ENCODE peak calls at places on chromosomes 13 and 19, in five cellular contexts. R is fibroblast of the aortic adventitia, D is coronary artery, Q is cardiac fibroblast, Y is foreskin fibroblast. I is an unnamed sample.

GRCh38 chr13:113862766-113863510 is 938 bp downstream of the GAS6 start:
- DNase-seq in R (peak), Y (no peak), Q (peak), D (peak), I (no peak)

GRCh38 chr13:26021956-26022355 is 29.9 kb downstream of the SHISA2 start:
- DNase-seq in D (no peak), Y (no peak), R (no peak), Q (no peak), I (no peak)

GRCh38 chr13:28582892-28583240 is 76.1 kb upstream of the POMP start:
- DNase-seq in R (no peak), D (no peak), Q (no peak), Y (no peak), I (no peak)

GRCh38 chr13:74560325-74560724 is 426.1 kb upstream of the KLF12 start:
- DNase-seq in D (no peak), Q (no peak), Y (no peak), R (no peak), I (no peak)

GRCh38 chr13:89609318-89609717 is 1738.2 kb upstream of the MIR17HG start:
- DNase-seq in D (no peak), Y (no peak), R (no peak), Q (no peak), I (no peak)

GRCh38 chr19:343451-343931 is 1.1 kb downstream of the MIER2 start:
- DNase-seq in R (peak), Q (peak), D (no peak), Y (no peak), I (no peak)

GRCh38 chr13:40126301-40127085 is 471.0 kb downstream of the COG6 start:
- DNase-seq in R (no peak), D (no peak), Y (no peak), Q (no peak), I (no peak)

GRCh38 chr13:93080166-93080565 is 146.4 kb upstream of the GPC6 start:
- DNase-seq in R (no peak), D (no peak), Q (no peak), Y (no peak), I (no peak)

GRCh38 chr13:43629691-43630480 is 156.9 kb downstream of the ENOX1 start:
- DNase-seq in Y (peak), R (no peak), D (no peak), Q (peak), I (no peak)

GRCh38 chr13:30292325-30292724 is 15.0 kb downstream of the KATNAL1 start:
- DNase-seq in R (no peak), Y (no peak), Q (no peak), D (no peak), I (no peak)

GRCh38 chr13:97878421-97879375 is 74.8 kb upstream of the IPO5 start:
- DNase-seq in Y (no peak), Q (no peak), R (no peak), D (no peak), I (no peak)

GRCh38 chr13:97881556-97881955 is 71.9 kb upstream of the IPO5 start:
- DNase-seq in Q (no peak), R (no peak), D (no peak), Y (no peak), I (no peak)

GRCh38 chr13:97883356-97883755 is 70.1 kb upstream of the IPO5 start:
- DNase-seq in R (peak), Q (peak), D (no peak), Y (no peak), I (no peak)

GRCh38 chr13:97879646-97880297 is 73.7 kb upstream of the IPO5 start:
- DNase-seq in R (peak), Q (peak), Y (peak), D (no peak), I (no peak)

GRCh38 chr13:97880298-97880675 is 73.2 kb upstream of the IPO5 start:
- DNase-seq in Q (no peak), Y (no peak), R (no peak), D (no peak), I (no peak)
- TF ChIP-seq CTCF in Q (no peak), Y (no peak), R (no peak), D (no peak), I (no peak)

DNA sequence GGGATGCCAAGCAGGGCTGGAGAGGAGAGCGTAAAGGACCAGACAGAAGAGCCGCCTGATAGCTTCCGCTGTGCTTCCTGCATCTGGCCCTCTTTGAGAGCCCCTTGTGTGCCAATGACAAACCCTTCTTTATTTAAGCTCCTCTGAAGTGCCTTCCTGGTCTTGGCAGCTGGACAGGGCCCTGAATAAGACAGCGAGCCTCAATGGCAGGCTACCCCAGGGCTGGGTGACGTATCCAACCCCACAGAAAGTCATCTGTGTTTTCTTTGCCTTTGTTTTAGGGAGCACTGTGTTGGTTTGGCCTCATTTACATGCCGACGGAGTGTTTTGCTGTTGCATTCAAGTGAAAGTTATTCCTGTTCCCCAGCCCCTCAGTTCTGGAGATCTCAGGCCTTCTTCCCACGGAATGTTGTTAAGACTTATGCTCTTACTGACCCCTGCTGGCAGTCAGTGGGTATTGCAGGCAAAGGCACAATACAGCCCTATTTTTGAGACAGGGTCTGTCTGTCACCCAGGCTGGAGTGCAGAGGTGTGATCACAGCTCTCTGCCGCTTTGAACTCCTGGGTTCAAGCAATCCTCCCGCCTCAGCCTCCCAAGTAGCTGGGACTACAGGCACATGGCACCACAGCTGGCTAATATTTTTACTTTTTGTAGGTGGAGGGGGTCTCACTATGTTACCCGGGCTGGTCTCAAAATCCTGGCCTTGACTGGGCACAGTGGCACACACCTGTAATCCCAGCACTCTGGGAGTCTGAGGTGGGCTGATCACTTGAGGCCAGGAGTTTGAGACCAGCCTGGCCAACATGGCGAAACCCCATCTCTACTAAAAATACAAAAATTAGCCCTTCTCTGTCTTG is 16.8 kb downstream of the CCL25 start:
- DNase-seq in D (no peak), R (no peak), Y (no peak), Q (no peak), I (no peak)
- TF ChIP-seq CTCF in D (no peak), R (peak), Y (peak), Q (peak), I (peak)

GRCh38 chr19:23439623-23440022 is 44.4 kb upstream of the ZNF91 start:
- DNase-seq in Q (no peak), Y (no peak), D (no peak), R (no peak), I (no peak)
- TF ChIP-seq CTCF in Q (peak), Y (peak), D (no peak), R (peak), I (peak)

GRCh38 chr19:38555200-38555599 is 62.6 kb downstream of the MAP4K1 start:
- DNase-seq in D (no peak), R (no peak), Y (no peak), Q (no peak), I (no peak)

GRCh38 chr19:38559428-38560401 is 58.0 kb downstream of the MAP4K1 start:
- DNase-seq in Q (no peak), Y (no peak), D (no peak), R (no peak), I (no peak)

GRCh38 chr19:38557205-38557799 is 60.5 kb downstream of the MAP4K1 start:
- DNase-seq in Q (no peak), Y (no peak), D (no peak), R (no peak), I (no peak)

GRCh38 chr19:38554676-38555141 is 63.0 kb downstream of the MAP4K1 start:
- DNase-seq in R (no peak), Y (no peak), Q (no peak), D (no peak), I (no peak)

DNA sequence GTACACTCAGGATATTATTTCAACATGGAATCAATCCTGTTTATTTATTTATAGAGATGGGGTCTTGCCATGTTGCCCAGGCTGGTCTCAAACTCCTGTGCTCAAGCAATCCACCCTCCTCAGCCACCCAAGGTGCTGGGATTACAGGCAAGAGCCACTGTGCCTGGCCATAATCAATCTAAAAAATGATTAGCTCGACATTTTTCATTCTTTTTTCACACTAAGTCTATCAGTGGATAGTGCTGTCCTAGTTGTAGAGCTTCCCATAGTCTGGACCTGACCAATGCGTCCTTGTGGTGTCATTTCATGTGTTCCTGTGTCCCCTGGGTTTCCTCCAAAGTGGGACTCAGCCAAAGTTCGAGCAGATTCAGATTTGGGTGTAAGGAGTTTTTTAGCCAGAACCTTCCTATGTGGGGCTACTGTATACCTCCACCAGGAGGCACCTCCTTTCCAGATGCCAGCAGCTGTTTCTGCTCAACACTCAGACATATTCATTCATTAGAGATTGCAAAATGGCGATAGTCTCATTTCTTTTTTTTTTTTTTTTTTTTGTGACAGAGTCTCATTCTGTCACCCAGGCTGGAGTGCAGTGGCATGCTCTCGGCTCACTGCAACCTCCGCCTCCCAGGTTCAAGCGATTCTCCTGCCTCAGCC is 61.1 kb downstream of the MAP4K1 start:
- DNase-seq in D (no peak), R (no peak), Y (no peak), Q (no peak), I (no peak)
- TF ChIP-seq CTCF in D (no peak), R (peak), Y (peak), Q (peak), I (no peak)

GRCh38 chr13:33245505-33245904 is 40.0 kb downstream of the STARD13 start:
- DNase-seq in R (no peak), Y (no peak), Q (no peak), D (no peak), I (no peak)

GRCh38 chr13:33242984-33243617 is 42.5 kb downstream of the STARD13 start:
- DNase-seq in Y (no peak), D (no peak), Q (no peak), R (no peak), I (no peak)

GRCh38 chr13:33249066-33249465 is 36.5 kb downstream of the STARD13 start:
- DNase-seq in D (no peak), Q (no peak), Y (peak), R (peak), I (no peak)

GRCh38 chr13:33244907-33245287 is 40.7 kb downstream of the STARD13 start:
- DNase-seq in R (no peak), Y (no peak), D (no peak), Q (no peak), I (no peak)

GRCh38 chr13:33244210-33244906 is 41.2 kb downstream of the STARD13 start:
- DNase-seq in D (no peak), R (no peak), Y (no peak), Q (no peak), I (no peak)
- TF ChIP-seq CTCF in D (no peak), R (no peak), Y (no peak), Q (no peak), I (no peak)

GRCh38 chr13:44932171-44932849 is 57.0 kb downstream of the NUFIP1 start:
- DNase-seq in Q (no peak), Y (peak), D (no peak), R (peak), I (no peak)
- TF ChIP-seq CTCF in Q (no peak), Y (no peak), D (no peak), R (no peak), I (peak)

GRCh38 chr19:55096061-55096701 is 20.5 kb downstream of the EPS8L1 start:
- DNase-seq in D (no peak), R (no peak), Q (no peak), Y (no peak), I (no peak)
- TF ChIP-seq CTCF in D (no peak), R (no peak), Q (no peak), Y (no peak), I (no peak)

DNA sequence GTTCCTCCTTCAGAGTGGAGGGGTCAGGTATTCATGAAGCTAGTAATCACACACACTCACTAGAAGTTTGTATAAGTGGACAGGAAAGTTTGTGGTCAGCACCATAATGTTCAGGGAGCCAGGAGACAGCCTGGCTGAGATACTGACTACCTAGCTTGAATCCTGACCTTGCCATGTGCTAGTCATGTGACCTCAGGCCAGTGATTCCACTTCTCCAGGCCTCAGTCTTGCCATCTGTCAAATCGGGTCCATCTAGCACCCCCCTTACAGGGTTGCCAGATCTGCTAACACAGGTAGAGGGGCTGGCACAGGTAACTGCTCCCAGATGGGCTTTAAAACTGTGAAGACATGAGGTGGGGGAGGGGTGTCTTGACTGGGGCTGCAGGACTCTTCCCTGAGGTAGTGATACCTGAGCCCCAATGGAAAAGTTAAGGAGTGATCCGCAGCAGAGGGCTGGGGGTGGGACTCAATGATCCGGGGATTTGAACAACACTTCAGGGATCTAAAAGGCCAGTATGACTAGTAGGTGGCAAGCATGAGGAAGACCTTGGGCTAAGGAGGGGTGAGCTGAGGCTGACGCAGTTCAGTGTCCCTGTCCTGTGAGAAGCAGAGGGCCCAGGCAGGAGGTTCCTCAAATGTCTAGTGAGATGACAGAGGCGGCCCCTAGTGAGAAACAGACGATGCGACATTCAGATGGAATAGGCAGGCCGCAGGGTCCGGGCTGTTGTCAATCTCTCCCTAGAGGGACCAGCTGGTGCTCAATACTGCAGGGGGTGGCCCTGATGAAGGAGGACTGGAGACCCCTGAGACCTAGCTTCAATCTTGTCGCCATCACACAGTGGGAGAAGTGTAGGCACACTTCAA is 8.5 kb downstream of the ACTMAP start:
- DNase-seq in Y (no peak), R (no peak), Q (no peak), D (no peak), I (no peak)
- TF ChIP-seq CTCF in Y (no peak), R (no peak), Q (no peak), D (no peak), I (no peak)

I was measured in osteocyte.